ENCODE peak calls at places on chromosome 16, in nine cellular contexts. I is cardiac septum, B is small intestine, D is OCI-LY7, O is NCI-H2171 treated with DMSO at 0.1 percent for 48 hours, Q is SJSA1, A is COR-L47, C is osteocyte, K is NCI-H1092 treated with DMSO at 0.1 percent for 48 hours. T is an unnamed sample.

GRCh38 chr16:82753821-82754220 is 127.1 kb downstream of the CDH13 start:
- DNase-seq in I (no peak), B (no peak), D (no peak), O (no peak), Q (no peak), A (no peak), C (no peak), K (no peak), T (no peak)

GRCh38 chr16:86899757-86900156 is 321.4 kb downstream of the FOXL1 start:
- DNase-seq in I (no peak), B (no peak), D (no peak), O (no peak), Q (no peak), A (no peak), C (no peak), K (no peak), T (no peak)

GRCh38 chr16:17343028-17343427 is 127.7 kb downstream of the XYLT1 start:
- DNase-seq in I (no peak), B (no peak), D (no peak), O (no peak), Q (no peak), A (no peak), C (no peak), K (no peak), T (no peak)

GRCh38 chr16:10688291-10688690 is 6.4 kb downstream of the TEKT5 start:
- DNase-seq in I (no peak), B (peak), D (no peak), O (no peak), Q (no peak), A (no peak), C (no peak), K (no peak), T (no peak)

GRCh38 chr16:72291531-72291981 is 119.6 kb upstream of the PMFBP1 start:
- DNase-seq in I (no peak), B (peak), D (no peak), O (no peak), Q (peak), A (no peak), C (no peak), K (no peak), T (peak)

GRCh38 chr16:73000907-73001521 is 46.9 kb downstream of the ZFHX3 start:
- DNase-seq in I (no peak), B (no peak), D (no peak), O (no peak), Q (no peak), A (no peak), C (no peak), K (peak), T (no peak)

GRCh38 chr16:20884240-20884556 is 16.0 kb downstream of the DCUN1D3 start:
- DNase-seq in I (no peak), B (no peak), D (no peak), O (no peak), Q (no peak), A (no peak), C (no peak), K (no peak), T (no peak)

GRCh38 chr16:87506423-87507350 is 13.9 kb upstream of the ZCCHC14 start:
- DNase-seq in I (peak), B (no peak), D (no peak), O (no peak), Q (no peak), A (no peak), C (no peak), K (no peak), T (no peak)

GRCh38 chr16:67192781-67193260 is 866 bp downstream of the E2F4 start:
- DNase-seq in I (no peak), B (no peak), D (peak), O (no peak), Q (no peak), A (no peak), C (no peak), K (no peak), T (no peak)

GRCh38 chr16:88121886-88122580 is 170.8 kb downstream of the BANP start:
- DNase-seq in I (no peak), B (no peak), D (no peak), O (no peak), Q (no peak), A (no peak), C (no peak), K (no peak), T (no peak)

GRCh38 chr16:89200124-89200849 is at the start of gene SLC22A31:
- DNase-seq in I (no peak), B (no peak), D (no peak), O (no peak), Q (no peak), A (no peak), C (no peak), K (no peak), T (no peak)